ENCODE peak calls at places on chromosomes 3 and 15, in nine cellular contexts. L is HCEC 1CT; K is epithelial cell of esophagus; R is mesendoderm; C is NCI-H345; H is activated CD8-positive, alpha-beta memory T cell treated with anti-CD3 and anti-CD28 coated beads for 24 hours; Z is dorsolateral prefrontal cortex; Q is MV-4-11; J is T-helper 9 cell. I is an unnamed sample.

GRCh38 chr15:69958494-69959134 is 139.1 kb downstream of the TLE3 start:
- DNase-seq in L (no peak), K (peak; percentile 8), R (peak; percentile 78), C (no peak), H (no peak), Z (no peak), Q (no peak), J (no peak), I (no peak)

GRCh38 chr3:69791111-69791510 is 51.8 kb downstream of the MITF start:
- DNase-seq in L (peak; percentile 80), K (peak; percentile 85), R (peak; percentile 20), C (no peak), H (no peak), Z (no peak), Q (peak; percentile 25), J (no peak), I (no peak)

GRCh38 chr15:41115088-41115651 is 910 bp downstream of the INO80 start:
- DNase-seq in L (peak; percentile 43), K (peak; percentile 69), R (peak; percentile 97), C (no peak), H (no peak), Z (no peak), Q (peak; percentile 64), J (no peak), I (peak; percentile 25)

GRCh38 chr3:156553705-156554356 is 1.1 kb downstream of the SSR3 start:
- DNase-seq in L (peak; percentile 69), K (peak; percentile 47), R (peak; percentile 60), C (no peak), H (no peak), Z (no peak), Q (no peak), J (no peak), I (no peak)

GRCh38 chr15:80619677-80620076 is 75.4 kb upstream of the ABHD17C start:
- DNase-seq in L (peak; percentile 38), K (peak; percentile 16), R (peak; percentile 8), C (no peak), H (peak; percentile 7), Z (no peak), Q (no peak), J (no peak), I (no peak)

GRCh38 chr3:141484701-141485287 is 2.0 kb upstream of the RASA2 start:
- DNase-seq in L (no peak), K (no peak), R (no peak), C (no peak), H (no peak), Z (no peak), Q (no peak), J (no peak), I (no peak)

GRCh38 chr3:126399348-126399730 is 4.6 kb downstream of the CFAP100 start:
- DNase-seq in L (no peak), K (peak; percentile 74), R (no peak), C (no peak), H (no peak), Z (no peak), Q (peak; percentile 99), J (no peak), I (peak; percentile 64)

GRCh38 chr3:58116161-58116955 is 94.4 kb downstream of the DNASE1L3 start:
- DNase-seq in L (no peak), K (no peak), R (no peak), C (no peak), H (peak; percentile 73), Z (no peak), Q (peak; percentile 34), J (peak; percentile 26), I (peak; percentile 83)

GRCh38 chr3:48564022-48564421 is 441 bp upstream of the UCN2 start:
- DNase-seq in L (peak; percentile 75), K (peak; percentile 50), R (no peak), C (no peak), H (peak; percentile 72), Z (peak; percentile 62), Q (peak; percentile 95), J (no peak), I (no peak)

GRCh38 chr15:60087561-60087960 is 83.5 kb downstream of the FOXB1 start:
- DNase-seq in L (no peak), K (no peak), R (no peak), C (no peak), H (no peak), Z (no peak), Q (no peak), J (no peak), I (no peak)

GRCh38 chr15:101561584-101561906 is 72.0 kb upstream of the PCSK6 start:
- DNase-seq in L (no peak), K (no peak), R (no peak), C (no peak), H (no peak), Z (no peak), Q (no peak), J (no peak), I (no peak)

GRCh38 chr3:126398423-126399347 is 4.0 kb downstream of the CFAP100 start:
- DNase-seq in L (no peak), K (no peak), R (no peak), C (no peak), H (no peak), Z (no peak), Q (no peak), J (no peak), I (no peak)

GRCh38 chr3:77259701-77260100 is 219.8 kb downstream of the ROBO2 start:
- DNase-seq in L (no peak), K (no peak), R (no peak), C (peak; percentile 72), H (no peak), Z (no peak), Q (no peak), J (no peak), I (no peak)

GRCh38 chr3:171566803-171567422 is 106.7 kb upstream of the TNIK start:
- DNase-seq in L (peak; percentile 39), K (peak; percentile 56), R (peak; percentile 57), C (peak; percentile 14), H (no peak), Z (no peak), Q (peak; percentile 21), J (no peak), I (peak; percentile 42)

GRCh38 chr3:138461696-138462295 is 27.4 kb downstream of the ESYT3 start:
- DNase-seq in L (no peak), K (no peak), R (no peak), C (no peak), H (peak; percentile 41), Z (no peak), Q (no peak), J (no peak), I (no peak)

GRCh38 chr3:183385698-183386590 is 42.5 kb downstream of the MCF2L2 start:
- DNase-seq in L (peak; percentile 71), K (peak; percentile 80), R (peak; percentile 75), C (peak; percentile 66), H (peak; percentile 74), Z (no peak), Q (peak; percentile 81), J (peak; percentile 33), I (no peak)

GRCh38 chr3:169103941-169104340 is 559.6 kb downstream of the MECOM start:
- DNase-seq in L (no peak), K (no peak), R (no peak), C (no peak), H (no peak), Z (no peak), Q (no peak), J (no peak), I (no peak)

I was measured in GM12878.